ENCODE peak calls at places on chromosomes 2 and 18, in eight cellular contexts. X is CD8-positive, alpha-beta T cell; Y is tibial nerve; T is K562; B is Karpas-422; E is right lobe of liver; U is endodermal cell; F is psoas muscle. H is an unnamed sample. For H3K36me3, the result is how much of the 10 kb centered on the place peaks cover.

GRCh38 chr2:86241611-86242010 is 42.4 kb downstream of the MRPL35 start:
- DNase-seq in B (no peak), T (no peak), E (no peak), X (no peak), F (no peak), U (no peak), Y (no peak), H (no peak)

GRCh38 chr2:228999326-228999725 is 271.8 kb downstream of the PID1 start:
- DNase-seq in T (no peak), B (no peak), E (no peak), X (no peak), F (no peak), Y (no peak), U (no peak), H (no peak)

GRCh38 chr18:47944972-47945843 is 14.7 kb upstream of the SMAD2 start:
- DNase-seq in X (no peak), E (no peak), Y (no peak), B (no peak), T (peak), F (no peak), U (no peak), H (peak)

GRCh38 chr18:12394428-12394827 is 13.3 kb upstream of the PRELID3A start:
- DNase-seq in B (peak), T (no peak), U (peak), E (no peak), F (no peak), Y (no peak), X (no peak), H (no peak)

GRCh38 chr2:15720561-15721307 is 129.1 kb downstream of the DDX1 start:
- DNase-seq in X (no peak), Y (no peak), F (no peak), B (no peak), U (peak), E (peak), T (no peak), H (no peak)

GRCh38 chr2:172063446-172063845 is 21.9 kb upstream of the DLX1 start:
- DNase-seq in B (no peak), T (no peak), X (no peak), U (no peak), F (no peak), E (no peak), Y (no peak), H (no peak)

GRCh38 chr2:233445152-233445830 is 91.0 kb downstream of the DGKD start:
- DNase-seq in X (no peak), B (no peak), Y (no peak), E (peak), T (no peak), F (peak), U (peak), H (no peak)

GRCh38 chr18:48805826-48806535 is 144.8 kb downstream of the SMAD7 start:
- DNase-seq in F (no peak), X (no peak), T (no peak), Y (no peak), B (no peak), U (peak), E (no peak), H (no peak)

GRCh38 chr2:70686577-70687460 is 81.2 kb downstream of the ADD2 start:
- DNase-seq in Y (no peak), U (peak), T (peak), F (peak), B (peak), X (no peak), E (peak), H (no peak)

GRCh38 chr2:44793322-44793870 is 148.1 kb upstream of the SIX3 start:
- DNase-seq in Y (no peak), E (no peak), U (peak), T (no peak), B (peak), F (no peak), X (no peak), H (no peak)

GRCh38 chr2:140257692-140258300 is 1477.6 kb upstream of the NXPH2 start:
- DNase-seq in T (no peak), F (no peak), E (no peak), Y (no peak), B (no peak), X (no peak), U (no peak), H (no peak)

GRCh38 chr2:126912201-126912600 is 13.5 kb downstream of the TEX51 start:
- DNase-seq in E (no peak), Y (no peak), F (no peak), B (no peak), X (no peak), T (no peak), U (peak), H (no peak)

GRCh38 chr2:145006957-145007672 is 487.2 kb upstream of the ZEB2 start:
- DNase-seq in Y (peak), U (no peak), B (no peak), E (no peak), F (peak), X (no peak), T (no peak), H (no peak)

GRCh38 chr2:213228638-213229037 is 55.6 kb upstream of the SPAG16 start:
- DNase-seq in X (no peak), Y (no peak), B (no peak), E (no peak), T (no peak), F (no peak), U (no peak), H (no peak)

GRCh38 chr2:24731923-24732322 is 61.3 kb downstream of the PTRHD1 start:
- DNase-seq in X (no peak), Y (no peak), U (no peak), T (no peak), B (no peak), E (no peak), F (no peak), H (no peak)

GRCh38 chr2:10620481-10620880 is 69.3 kb downstream of the NOL10 start:
- DNase-seq in E (no peak), U (no peak), B (no peak), F (no peak), Y (no peak), X (no peak), T (no peak), H (no peak)

GRCh38 chr2:171811229-171811628 is 82.8 kb downstream of the SLC25A12 start:
- DNase-seq in B (peak), X (no peak), U (no peak), T (peak), E (no peak), Y (no peak), F (no peak), H (peak)

GRCh38 chr2:25230128-25230527 is 61.7 kb upstream of the POMC start:
- DNase-seq in T (no peak), B (no peak), Y (no peak), X (no peak), U (no peak), F (no peak), E (no peak), H (no peak)

GRCh38 chr2:82636411-82637020 is 1822.6 kb downstream of the SUCLG1 start:
- DNase-seq in T (no peak), X (no peak), F (no peak), B (no peak), E (no peak), Y (no peak), U (no peak), H (no peak)

GRCh38 chr2:8148260-8148880 is 533.5 kb upstream of the ID2 start:
- DNase-seq in Y (no peak), B (no peak), X (no peak), U (no peak), F (no peak), E (no peak), T (no peak), H (peak)

GRCh38 chr2:150376627-150377335 is 110.7 kb downstream of the RND3 start:
- DNase-seq in T (no peak), X (no peak), F (peak), B (no peak), E (peak), U (no peak), Y (peak), H (no peak)

GRCh38 chr2:219561179-219562048 is 9.9 kb downstream of the OBSL1 start:
- DNase-seq in E (no peak), B (no peak), U (peak), X (no peak), Y (no peak), T (no peak), F (no peak), H (no peak)

GRCh38 chr2:95062716-95063400 is 37.4 kb downstream of the MAL start:
- DNase-seq in X (no peak), B (no peak), Y (no peak), U (peak), E (no peak), T (no peak), F (no peak), H (no peak)

GRCh38 chr2:237128026-237128703 is 42.5 kb downstream of the COPS8 start:
- DNase-seq in T (no peak), X (no peak), E (no peak), F (peak), B (no peak), Y (peak), U (peak), H (peak)

GRCh38 chr2:138234265-138234664 is 267.3 kb upstream of the SPOPL start:
- DNase-seq in Y (no peak), E (no peak), U (no peak), B (no peak), X (no peak), T (no peak), F (no peak), H (no peak)

GRCh38 chr2:132664096-132664495 is 5.9 kb downstream of the LYPD1 start:
- DNase-seq in X (no peak), T (no peak), F (no peak), Y (no peak), U (no peak), B (no peak), E (no peak), H (no peak)

GRCh38 chr2:20322527-20323300 is 27.9 kb downstream of the PUM2 start:
- DNase-seq in Y (no peak), B (no peak), E (no peak), T (no peak), F (no peak), X (no peak), U (no peak), H (no peak)

GRCh38 chr2:20314562-20315521 is 35.8 kb downstream of the PUM2 start:
- DNase-seq in U (no peak), F (no peak), B (no peak), T (no peak), E (no peak), Y (no peak), X (no peak), H (no peak)

GRCh38 chr2:20313659-20314058 is 37.0 kb downstream of the PUM2 start:
- DNase-seq in E (no peak), B (no peak), Y (no peak), X (no peak), T (peak), U (no peak), F (no peak), H (no peak)

GRCh38 chr2:20317198-20317597 is 33.4 kb downstream of the PUM2 start:
- DNase-seq in Y (no peak), T (no peak), U (no peak), B (no peak), X (no peak), F (no peak), E (no peak), H (no peak)

DNA sequence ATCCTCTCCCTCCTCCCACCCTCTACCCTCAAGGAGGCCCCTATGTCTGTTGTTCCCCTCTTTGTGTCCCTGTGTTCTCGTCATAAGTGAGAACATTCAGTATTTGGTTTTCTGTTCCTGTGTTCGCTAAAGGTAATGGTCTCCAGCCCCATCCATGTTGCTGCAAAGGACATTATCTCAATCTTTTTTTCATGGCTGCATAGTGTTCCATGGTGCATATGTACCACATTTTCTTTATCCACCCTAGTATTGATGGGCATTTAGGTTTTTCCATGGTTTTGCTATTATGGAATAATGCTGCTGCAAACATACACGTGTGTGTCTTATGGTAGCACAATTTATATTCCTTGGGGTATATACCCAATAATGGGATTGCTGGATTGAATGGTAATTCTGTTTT is 33.0 kb downstream of the PUM2 start:
- DNase-seq in F (no peak), X (no peak), U (no peak), T (no peak), Y (no peak), B (no peak), E (no peak), H (no peak)
- H3K36me3 ChIP-seq in F (under half), X (under half), U (half or more), T (half or more), Y (under half), B (half or more), E (under half), H (under half)

GRCh38 chr2:216242365-216242764 is 129.9 kb downstream of the MARCHF4 start:
- DNase-seq in X (no peak), F (no peak), B (no peak), E (peak), Y (no peak), T (no peak), U (peak), H (no peak)
- H3K36me3 ChIP-seq in X (under half), F (under half), B (under half), E (under half), Y (under half), T (under half), U (under half), H (under half)

DNA sequence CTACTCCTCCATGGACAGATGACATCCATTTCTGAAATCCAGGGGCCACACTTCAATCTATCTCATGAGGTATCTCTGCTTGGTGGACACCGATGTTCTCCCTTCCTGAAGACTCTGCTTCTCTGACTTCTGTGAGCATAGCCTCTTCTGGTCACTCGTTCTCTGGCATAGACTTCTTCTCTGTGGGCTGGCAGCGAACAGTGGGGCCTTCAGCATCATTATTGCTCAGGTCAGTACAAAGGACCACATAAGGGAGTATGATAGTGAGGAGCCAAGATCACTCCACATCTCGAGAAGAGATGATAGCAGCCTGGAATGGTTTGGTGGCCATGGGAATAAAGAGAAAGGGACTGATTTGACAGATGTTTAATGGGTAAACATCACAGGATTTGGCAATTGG is 8.0 kb upstream of the KCMF1 start:
- DNase-seq in B (no peak), U (no peak), F (no peak), T (no peak), E (no peak), X (no peak), Y (no peak), H (no peak)
- H3K36me3 ChIP-seq in B (under half), U (under half), F (under half), T (under half), E (under half), X (under half), Y (under half), H (under half)

DNA sequence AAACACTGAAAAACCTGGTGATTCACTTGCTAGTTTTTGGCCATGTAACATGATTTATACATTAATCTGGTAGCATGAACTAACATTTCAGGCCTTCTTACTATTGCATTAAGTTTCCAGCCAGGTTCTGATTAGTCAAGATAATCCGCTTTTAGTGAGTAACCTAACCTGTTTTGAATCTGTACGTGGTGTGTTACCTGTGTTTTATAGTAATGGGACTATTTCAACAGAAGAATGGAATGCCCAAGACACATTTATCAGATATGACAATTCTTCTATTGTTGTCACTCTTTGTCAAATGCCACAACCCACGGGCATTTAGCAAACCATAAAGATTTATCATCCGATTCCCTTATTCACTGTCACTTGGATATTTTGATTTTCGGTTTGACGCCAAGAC is 117.9 kb downstream of the ETAA1 start:
- DNase-seq in B (no peak), Y (no peak), U (no peak), F (no peak), T (no peak), E (no peak), X (no peak), H (no peak)
- H3K36me3 ChIP-seq in B (under half), Y (under half), U (under half), F (under half), T (under half), E (under half), X (under half), H (under half)

GRCh38 chr2:241742320-241742939 is 8.0 kb downstream of the D2HGDH start:
- DNase-seq in E (no peak), X (no peak), B (no peak), T (no peak), F (no peak), Y (no peak), U (no peak), H (no peak)

GRCh38 chr2:241746084-241746483 is 11.7 kb downstream of the D2HGDH start:
- DNase-seq in X (no peak), T (no peak), E (no peak), F (no peak), B (no peak), Y (no peak), U (no peak), H (no peak)

GRCh38 chr2:241745276-241745675 is 10.8 kb downstream of the D2HGDH start:
- DNase-seq in B (no peak), Y (no peak), T (no peak), E (no peak), X (no peak), F (no peak), U (no peak), H (no peak)

GRCh38 chr2:241743620-241744019 is 9.2 kb downstream of the D2HGDH start:
- DNase-seq in Y (no peak), X (no peak), F (no peak), E (no peak), U (no peak), T (no peak), B (no peak), H (no peak)

DNA sequence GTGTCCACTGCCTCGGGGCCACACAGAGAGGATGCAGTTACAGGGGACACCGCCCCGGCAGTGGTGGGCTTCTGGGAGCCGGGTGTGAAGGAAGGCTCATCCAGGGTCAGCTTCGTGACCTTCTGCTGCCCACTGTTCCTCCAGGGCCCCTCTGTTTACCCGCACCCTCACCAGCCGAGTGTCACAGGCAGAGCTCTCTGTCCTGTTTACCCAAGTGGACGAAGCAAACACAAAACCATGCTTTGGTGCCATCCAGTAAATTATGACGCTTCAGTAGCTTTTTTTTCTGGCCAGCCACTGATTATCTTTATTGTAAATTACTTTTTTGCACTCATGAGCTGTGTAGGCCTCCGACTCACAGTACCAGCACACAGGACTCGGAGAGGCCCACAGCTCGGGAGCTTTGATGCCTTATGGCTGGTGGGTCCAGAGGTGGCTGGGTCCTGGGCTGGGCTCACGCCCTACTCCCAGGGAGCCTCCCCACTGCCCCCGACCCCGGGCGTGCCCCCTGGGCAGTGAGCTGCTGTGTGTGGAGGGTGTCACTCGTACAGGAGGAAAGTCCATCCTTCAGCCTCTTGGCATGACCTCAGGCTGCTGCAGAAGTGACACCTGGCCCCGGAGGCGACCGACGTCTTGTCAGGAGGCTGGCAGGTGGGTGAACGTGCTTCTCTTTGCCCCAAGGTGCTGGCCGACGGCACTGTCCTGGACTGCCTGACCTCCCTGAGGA is 9.8 kb downstream of the D2HGDH start:
- DNase-seq in B (no peak), U (no peak), Y (no peak), F (no peak), E (no peak), T (no peak), X (no peak), H (no peak)
- H3K36me3 ChIP-seq in B (under half), U (under half), Y (under half), F (under half), E (under half), T (under half), X (under half), H (under half)

GRCh38 chr18:9638886-9639285 is 24.5 kb upstream of the PPP4R1 start:
- DNase-seq in E (no peak), T (no peak), B (no peak), X (no peak), Y (no peak), F (no peak), U (no peak), H (no peak)

GRCh38 chr18:9642799-9643445 is 28.6 kb upstream of the PPP4R1 start:
- DNase-seq in U (peak), E (no peak), B (peak), F (no peak), T (no peak), Y (no peak), X (no peak), H (no peak)

GRCh38 chr18:9634856-9635255 is 20.5 kb upstream of the PPP4R1 start:
- DNase-seq in F (no peak), T (no peak), U (no peak), E (no peak), B (peak), X (no peak), Y (no peak), H (no peak)

GRCh38 chr18:9631814-9632496 is 17.6 kb upstream of the PPP4R1 start:
- DNase-seq in X (no peak), B (peak), U (no peak), Y (no peak), T (no peak), E (no peak), F (no peak), H (peak)

GRCh38 chr18:9637036-9637767 is 22.8 kb upstream of the PPP4R1 start:
- DNase-seq in X (no peak), E (no peak), B (peak), Y (no peak), U (no peak), T (no peak), F (no peak), H (no peak)
- H3K36me3 ChIP-seq in X (under half), E (under half), B (under half), Y (under half), U (under half), T (under half), F (under half), H (under half)

GRCh38 chr2:196145256-196145655 is 26.1 kb downstream of the STK17B start:
- DNase-seq in B (no peak), X (no peak), U (no peak), T (no peak), F (no peak), Y (no peak), E (no peak), H (no peak)
- H3K36me3 ChIP-seq in B (half or more), X (half or more), U (under half), T (half or more), F (under half), Y (under half), E (under half), H (under half)

GRCh38 chr2:28401948-28402550 is 9.4 kb downstream of the FOSL2 start:
- DNase-seq in B (no peak), U (no peak), Y (no peak), F (no peak), X (no peak), T (no peak), E (no peak), H (no peak)
- H3K36me3 ChIP-seq in B (under half), U (under half), Y (under half), F (under half), X (under half), T (under half), E (under half), H (under half)

DNA sequence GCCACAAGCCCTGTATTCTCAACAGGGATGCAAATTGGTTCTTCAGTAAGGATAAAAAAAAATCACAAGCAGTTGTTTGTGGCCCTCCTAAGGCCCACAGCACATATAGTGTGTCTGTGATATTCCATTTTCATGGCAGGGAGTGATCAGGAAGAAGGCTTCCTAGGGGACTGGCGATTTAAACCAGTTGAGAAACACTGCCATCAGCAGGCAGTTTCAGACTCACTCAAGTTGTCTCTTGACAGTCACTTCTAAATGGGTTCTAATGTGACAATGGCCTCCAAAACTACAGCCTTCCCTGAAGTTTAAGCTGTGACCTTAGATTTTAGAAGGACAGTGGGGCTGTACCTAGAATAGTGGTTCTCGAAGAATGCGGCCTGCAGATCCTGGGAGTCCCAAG is 6.0 kb downstream of the CIAO1 start:
- DNase-seq in T (peak), X (no peak), B (no peak), Y (no peak), F (no peak), U (no peak), E (no peak), H (no peak)
- H3K36me3 ChIP-seq in T (half or more), X (under half), B (under half), Y (under half), F (under half), U (half or more), E (half or more), H (under half)